ENCODE peak calls at places on chromosomes 16 and 17, in five cellular contexts. F is heart left ventricle, O is AG10803, K is H4, L is skeletal muscle cell. J is an unnamed sample.

GRCh38 chr17:28031174-28031573 is 11.3 kb upstream of the NLK start:
- DNase-seq in F (no peak), O (no peak), K (no peak), L (no peak), J (no peak)

GRCh38 chr17:5118219-5118618 is 2.4 kb downstream of the USP6 start:
- DNase-seq in F (no peak), O (no peak), K (no peak), L (no peak), J (no peak)

GRCh38 chr17:77479817-77480508 is 339.2 kb downstream of the SEC14L1 start:
- DNase-seq in F (no peak), O (no peak), K (peak), L (no peak), J (no peak)

GRCh38 chr16:74625500-74626350 is 18.8 kb upstream of the GLG1 start:
- DNase-seq in F (no peak), O (no peak), K (no peak), L (no peak), J (no peak)

GRCh38 chr17:50129946-50130777 is at the start of gene SAMD14:
- DNase-seq in F (no peak), O (peak), K (no peak), L (no peak), J (no peak)

GRCh38 chr17:76075364-76076099 is 951 bp downstream of the GALR2 start:
- DNase-seq in F (no peak), O (no peak), K (no peak), L (no peak), J (no peak)

GRCh38 chr17:17386143-17386800 is 83.1 kb downstream of the NT5M start:
- DNase-seq in F (peak), O (no peak), K (no peak), L (no peak), J (no peak)

GRCh38 chr16:53865492-53865863 is 161.5 kb downstream of the FTO start:
- DNase-seq in F (no peak), O (peak), K (no peak), L (peak), J (peak)

GRCh38 chr17:78883090-78883532 is 19.9 kb downstream of the CEP295NL start:
- DNase-seq in F (peak), O (peak), K (peak), L (no peak), J (no peak)

GRCh38 chr16:85613609-85614337 is 651 bp downstream of the GSE1 start:
- DNase-seq in F (peak), O (no peak), K (no peak), L (no peak), J (no peak)

GRCh38 chr16:89828870-89829629 is 775 bp downstream of the SPIRE2 start:
- DNase-seq in F (no peak), O (no peak), K (no peak), L (no peak), J (no peak)

GRCh38 chr17:42274812-42275526 is 1.2 kb downstream of the STAT5B start:
- DNase-seq in F (no peak), O (no peak), K (no peak), L (no peak), J (peak)

GRCh38 chr16:47016700-47017133 is 43.2 kb upstream of the DNAJA2 start:
- DNase-seq in F (no peak), O (no peak), K (no peak), L (no peak), J (no peak)

GRCh38 chr16:46793841-46794240 is 37.1 kb downstream of the C16orf87 start:
- DNase-seq in F (no peak), O (no peak), K (no peak), L (no peak), J (no peak)

GRCh38 chr16:72877374-72878028 is 170.4 kb downstream of the ZFHX3 start:
- DNase-seq in F (no peak), O (peak), K (peak), L (peak), J (peak)

GRCh38 chr17:43169561-43170139 is 1.4 kb upstream of the NBR1 start:
- DNase-seq in F (no peak), O (peak), K (peak), L (no peak), J (peak)

GRCh38 chr16:78816499-78817441 is 717.3 kb downstream of the WWOX start:
- DNase-seq in F (no peak), O (peak), K (no peak), L (no peak), J (no peak)

GRCh38 chr17:37824534-37825485 is 80.0 kb upstream of the HNF1B start:
- DNase-seq in F (no peak), O (peak), K (peak), L (peak), J (peak)

GRCh38 chr16:28280881-28281836 is 11.2 kb upstream of the SBK1 start:
- DNase-seq in F (no peak), O (no peak), K (no peak), L (no peak), J (no peak)

GRCh38 chr16:88020513-88020885 is 69.3 kb downstream of the BANP start:
- DNase-seq in F (no peak), O (no peak), K (no peak), L (no peak), J (no peak)